ENCODE peak calls at places on chromosomes 7 and 10, in seven cellular contexts. O is BJ, B is coronary artery, Z is thyroid gland, X is fibroblast of mammary gland, R is A549, C is stomach. M is an unnamed sample.

GRCh38 chr10:86647773-86648705 is 6.3 kb upstream of the OPN4 start:
- DNase-seq in Z (no peak), B (no peak), X (no peak), R (no peak), C (peak), O (no peak), M (no peak)

GRCh38 chr7:99137418-99138180 is 6.3 kb downstream of the SMURF1 start:
- DNase-seq in B (no peak), C (no peak), O (no peak), X (peak), Z (no peak), R (peak), M (no peak)

GRCh38 chr10:129779126-129779525 is 184.9 kb downstream of the EBF3 start:
- DNase-seq in C (no peak), X (no peak), O (no peak), R (no peak), B (no peak), Z (no peak), M (no peak)

GRCh38 chr7:55144333-55144954 is 125.6 kb downstream of the EGFR start:
- DNase-seq in R (peak), O (no peak), B (no peak), X (no peak), C (no peak), Z (no peak), M (no peak)

GRCh38 chr10:120713573-120713972 is 137.6 kb upstream of the WDR11 start:
- DNase-seq in R (no peak), C (no peak), B (no peak), O (no peak), Z (no peak), X (no peak), M (no peak)

GRCh38 chr10:112471878-112472487 is 25.0 kb downstream of the VTI1A start:
- DNase-seq in B (no peak), Z (no peak), O (no peak), X (peak), C (no peak), R (peak), M (no peak)

GRCh38 chr7:14834456-14834855 is 68.1 kb downstream of the DGKB start:
- DNase-seq in B (no peak), R (no peak), O (peak), X (peak), Z (no peak), C (no peak), M (no peak)

GRCh38 chr7:30437823-30438574 is 40.6 kb downstream of the NOD1 start:
- DNase-seq in C (no peak), X (no peak), Z (no peak), R (no peak), B (no peak), O (no peak), M (no peak)

GRCh38 chr10:133235891-133236321 is 1.7 kb upstream of the VENTX start:
- DNase-seq in O (no peak), C (no peak), B (no peak), R (no peak), Z (no peak), X (no peak), M (peak)
- H3K4me3 ChIP-seq in O (no peak), C (peak), B (peak), R (no peak), Z (no peak), X (no peak), M (no peak)

GRCh38 chr7:68691261-68692216 is 906.7 kb upstream of the AUTS2 start:
- DNase-seq in C (no peak), Z (no peak), O (peak), X (peak), R (peak), B (no peak), M (no peak)

GRCh38 chr7:68684246-68684850 is 913.9 kb upstream of the AUTS2 start:
- DNase-seq in B (no peak), C (no peak), X (peak), R (no peak), O (no peak), Z (no peak), M (no peak)

GRCh38 chr7:68689087-68689433 is 909.2 kb upstream of the AUTS2 start:
- DNase-seq in R (no peak), C (no peak), X (peak), B (no peak), O (no peak), Z (peak), M (no peak)

GRCh38 chr7:68692511-68692910 is 905.8 kb upstream of the AUTS2 start:
- DNase-seq in R (no peak), X (no peak), Z (no peak), B (no peak), C (no peak), O (no peak), M (no peak)

GRCh38 chr7:68688416-68689086 is 909.7 kb upstream of the AUTS2 start:
- DNase-seq in B (no peak), Z (peak), C (no peak), R (no peak), X (no peak), O (no peak), M (no peak)
- H3K4me3 ChIP-seq in B (no peak), Z (no peak), C (no peak), R (no peak), X (no peak), O (no peak), M (no peak)

GRCh38 chr10:110392860-110393732 is 88.4 kb upstream of the SMNDC1 start:
- DNase-seq in O (peak), Z (no peak), R (no peak), B (no peak), C (no peak), X (peak), M (peak)
- H3K4me3 ChIP-seq in O (no peak), Z (no peak), R (no peak), B (no peak), C (no peak), X (no peak), M (no peak)

GRCh38 chr7:130491841-130492518 is at the start of gene MEST:
- DNase-seq in B (no peak), C (no peak), Z (peak), O (no peak), X (no peak), R (no peak), M (no peak)

GRCh38 chr7:130490287-130490686 is 1.6 kb upstream of the MEST start:
- DNase-seq in O (no peak), Z (no peak), X (no peak), B (no peak), R (no peak), C (no peak), M (no peak)

GRCh38 chr7:130492519-130493274 is 812 bp downstream of the MEST start:
- DNase-seq in O (no peak), Z (no peak), X (no peak), B (no peak), C (no peak), R (no peak), M (no peak)

GRCh38 chr7:130489140-130489967 is 2.5 kb upstream of the MEST start:
- DNase-seq in B (no peak), C (no peak), X (no peak), Z (no peak), R (no peak), O (no peak), M (no peak)

GRCh38 chr7:130490888-130491771 is 755 bp upstream of the MEST start:
- DNase-seq in B (no peak), X (no peak), O (no peak), Z (peak), R (no peak), C (peak), M (peak)
- H3K4me3 ChIP-seq in B (peak), X (peak), O (peak), Z (peak), R (peak), C (peak), M (no peak)

DNA sequence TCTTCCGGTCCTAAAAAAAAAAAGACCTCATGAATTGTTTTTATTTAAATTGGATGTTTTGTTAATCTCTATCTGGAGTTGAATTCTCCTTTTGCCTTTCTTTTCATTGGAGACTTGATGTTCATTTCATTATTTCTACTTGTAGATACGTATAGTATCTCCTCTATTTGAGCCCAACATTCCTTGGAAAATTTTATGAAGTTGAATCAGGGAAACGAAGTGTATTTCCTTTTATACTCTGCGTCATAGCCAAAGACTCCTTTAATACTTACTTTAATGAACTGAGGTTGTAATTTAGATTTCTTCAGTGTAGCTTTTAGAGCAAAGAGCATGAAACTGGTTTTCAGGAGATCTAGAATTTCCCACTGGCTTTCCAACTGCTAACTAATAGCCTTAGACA is 132.4 kb downstream of the KIAA1217 start:
- DNase-seq in C (no peak), R (no peak), Z (no peak), X (peak), O (no peak), B (no peak), M (no peak)
- H3K4me3 ChIP-seq in C (no peak), R (no peak), Z (no peak), X (no peak), O (no peak), B (no peak), M (no peak)